ENCODE peak calls at places on chromosomes 11 and 22, in eight cellular contexts. H is caudate nucleus, C is ovary, N is brain microvascular endothelial cell, W is keratinocyte, M is tibial nerve, F is right atrium auricular region, Z is endodermal cell. R is an unnamed sample.

GRCh38 chr22:38981005-38981658 is 1.0 kb upstream of the APOBEC3B start:
- DNase-seq in H (no peak), C (peak), N (no peak), W (no peak), M (no peak), F (no peak), Z (peak), R (peak)

GRCh38 chr11:109929308-109929707 is 163.9 kb upstream of the ZC3H12C start:
- DNase-seq in H (no peak), C (no peak), N (no peak), W (no peak), M (no peak), F (no peak), Z (no peak), R (no peak)

GRCh38 chr11:46677991-46678740 is 22.3 kb downstream of the ARHGAP1 start:
- DNase-seq in H (no peak), C (no peak), N (no peak), W (no peak), M (no peak), F (no peak), Z (peak), R (peak)

GRCh38 chr11:45093761-45094455 is 52.5 kb upstream of the PRDM11 start:
- DNase-seq in H (no peak), C (no peak), N (no peak), W (no peak), M (no peak), F (peak), Z (peak), R (no peak)

GRCh38 chr11:76205252-76206076 is 838 bp downstream of the WNT11 start:
- DNase-seq in H (no peak), C (no peak), N (no peak), W (no peak), M (no peak), F (no peak), Z (peak), R (no peak)

GRCh38 chr22:45112136-45112879 is 51.4 kb upstream of the NUP50 start:
- DNase-seq in H (no peak), C (no peak), N (peak), W (no peak), M (no peak), F (no peak), Z (no peak), R (peak)

GRCh38 chr11:119374632-119375394 is 6.7 kb downstream of the USP2 start:
- DNase-seq in H (peak), C (peak), N (no peak), W (no peak), M (no peak), F (no peak), Z (peak), R (peak)

GRCh38 chr11:1754376-1755150 is 4.2 kb upstream of the IFITM10 start:
- DNase-seq in H (no peak), C (no peak), N (no peak), W (no peak), M (no peak), F (no peak), Z (no peak), R (no peak)

GRCh38 chr11:114359342-114359741 is 41.0 kb downstream of the C11orf71 start:
- DNase-seq in H (no peak), C (no peak), N (no peak), W (no peak), M (no peak), F (no peak), Z (no peak), R (peak)

GRCh38 chr11:66339163-66339675 is 3.0 kb upstream of the RIN1 start:
- DNase-seq in H (no peak), C (no peak), N (no peak), W (peak), M (no peak), F (no peak), Z (no peak), R (peak)

GRCh38 chr11:111777094-111778046 is 11.2 kb upstream of the PPP2R1B start:
- DNase-seq in H (no peak), C (no peak), N (peak), W (no peak), M (no peak), F (no peak), Z (no peak), R (peak)

GRCh38 chr11:35619754-35620640 is 1.7 kb downstream of the FJX1 start:
- DNase-seq in H (peak), C (peak), N (peak), W (no peak), M (no peak), F (no peak), Z (peak), R (no peak)

GRCh38 chr22:33332538-33332937 is 274.4 kb upstream of the SYN3 start:
- DNase-seq in H (no peak), C (no peak), N (no peak), W (no peak), M (no peak), F (no peak), Z (peak), R (no peak)

GRCh38 chr11:6414874-6415328 is 4.0 kb downstream of the APBB1 start:
- DNase-seq in H (no peak), C (no peak), N (no peak), W (no peak), M (no peak), F (no peak), Z (no peak), R (no peak)

GRCh38 chr11:1202154-1202775 is 20.6 kb upstream of the MUC5B start:
- DNase-seq in H (no peak), C (no peak), N (no peak), W (no peak), M (peak), F (no peak), Z (peak), R (peak)

GRCh38 chr11:334264-335033 is 13.8 kb upstream of the IFITM3 start:
- DNase-seq in H (no peak), C (peak), N (no peak), W (no peak), M (no peak), F (peak), Z (peak), R (no peak)

GRCh38 chr11:61026121-61027031 is 54.9 kb downstream of the CD6 start:
- DNase-seq in H (peak), C (no peak), N (no peak), W (no peak), M (no peak), F (no peak), Z (no peak), R (no peak)

GRCh38 chr11:61885784-61886580 is 5.4 kb downstream of the FADS3 start:
- DNase-seq in H (no peak), C (no peak), N (no peak), W (no peak), M (no peak), F (no peak), Z (no peak), R (no peak)

GRCh38 chr11:76668362-76669155 is 2.0 kb downstream of the LRRC32 start:
- DNase-seq in H (no peak), C (peak), N (no peak), W (no peak), M (peak), F (no peak), Z (peak), R (no peak)

GRCh38 chr22:18056161-18056666 is 21.6 kb upstream of the PEX26 start:
- DNase-seq in H (peak), C (no peak), N (no peak), W (no peak), M (no peak), F (no peak), Z (no peak), R (peak)

GRCh38 chr11:74981888-74982287 is 6.8 kb upstream of the NEU3 start:
- DNase-seq in H (no peak), C (no peak), N (no peak), W (no peak), M (no peak), F (no peak), Z (no peak), R (no peak)

GRCh38 chr11:57324154-57324885 is 432 bp downstream of the TNKS1BP1 start:
- DNase-seq in H (peak), C (peak), N (peak), W (no peak), M (no peak), F (no peak), Z (peak), R (peak)

GRCh38 chr11:93236741-93237675 is 39.2 kb upstream of the SLC36A4 start:
- DNase-seq in H (no peak), C (no peak), N (peak), W (no peak), M (no peak), F (no peak), Z (peak), R (peak)

GRCh38 chr11:112518371-112518770 is 257.7 kb upstream of the PLET1 start:
- DNase-seq in H (no peak), C (no peak), N (no peak), W (no peak), M (no peak), F (no peak), Z (no peak), R (peak)

GRCh38 chr22:38205261-38206128 is 3.7 kb downstream of the MAFF start:
- DNase-seq in H (peak), C (peak), N (peak), W (no peak), M (peak), F (peak), Z (no peak), R (peak)

GRCh38 chr11:120556841-120557240 is 45.3 kb downstream of the GRIK4 start:
- DNase-seq in H (no peak), C (no peak), N (no peak), W (no peak), M (no peak), F (no peak), Z (no peak), R (no peak)

DNA sequence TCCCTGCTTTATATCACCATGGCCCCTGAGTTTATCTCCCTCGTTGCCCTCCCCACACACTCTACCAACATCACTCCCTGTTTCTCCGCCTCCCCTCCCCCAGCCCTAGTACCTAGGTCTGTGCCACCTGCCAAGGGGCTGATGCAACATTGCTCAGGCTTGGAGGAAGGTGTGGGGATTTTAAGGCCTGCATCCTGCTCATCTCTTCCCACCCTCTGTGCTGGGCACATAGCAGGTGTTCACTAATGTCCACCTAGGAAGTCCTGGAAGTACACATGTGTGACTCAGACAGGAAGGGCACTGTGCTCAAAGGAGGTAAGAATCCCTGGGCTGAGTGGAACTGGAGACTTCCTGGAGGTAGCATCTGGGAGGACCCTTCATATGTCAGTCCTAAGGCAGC is 37.0 kb downstream of the PDE2A start:
- DNase-seq in H (no peak), C (no peak), N (no peak), W (no peak), M (no peak), F (no peak), Z (no peak), R (no peak)
- H3K27ac ChIP-seq in H (no peak), C (no peak), N (no peak), W (no peak), M (no peak), F (no peak), Z (no peak), R (no peak)

GRCh38 chr11:3171931-3172560 is 6.9 kb upstream of the OSBPL5 start:
- DNase-seq in H (no peak), C (no peak), N (no peak), W (no peak), M (no peak), F (no peak), Z (no peak), R (no peak)

GRCh38 chr11:3170756-3171670 is 5.9 kb upstream of the OSBPL5 start:
- DNase-seq in H (no peak), C (no peak), N (no peak), W (no peak), M (no peak), F (no peak), Z (no peak), R (no peak)

GRCh38 chr11:3167143-3168119 is 2.3 kb upstream of the OSBPL5 start:
- DNase-seq in H (no peak), C (no peak), N (no peak), W (no peak), M (peak), F (no peak), Z (no peak), R (no peak)

GRCh38 chr11:3169952-3170755 is 5.0 kb upstream of the OSBPL5 start:
- DNase-seq in H (no peak), C (no peak), N (no peak), W (no peak), M (no peak), F (no peak), Z (peak), R (no peak)

GRCh38 chr11:3169235-3169951 is 4.3 kb upstream of the OSBPL5 start:
- DNase-seq in H (no peak), C (peak), N (peak), W (no peak), M (no peak), F (no peak), Z (peak), R (peak)
- H3K27ac ChIP-seq in H (no peak), C (no peak), N (peak), W (no peak), M (peak), F (peak), Z (no peak), R (peak)

DNA sequence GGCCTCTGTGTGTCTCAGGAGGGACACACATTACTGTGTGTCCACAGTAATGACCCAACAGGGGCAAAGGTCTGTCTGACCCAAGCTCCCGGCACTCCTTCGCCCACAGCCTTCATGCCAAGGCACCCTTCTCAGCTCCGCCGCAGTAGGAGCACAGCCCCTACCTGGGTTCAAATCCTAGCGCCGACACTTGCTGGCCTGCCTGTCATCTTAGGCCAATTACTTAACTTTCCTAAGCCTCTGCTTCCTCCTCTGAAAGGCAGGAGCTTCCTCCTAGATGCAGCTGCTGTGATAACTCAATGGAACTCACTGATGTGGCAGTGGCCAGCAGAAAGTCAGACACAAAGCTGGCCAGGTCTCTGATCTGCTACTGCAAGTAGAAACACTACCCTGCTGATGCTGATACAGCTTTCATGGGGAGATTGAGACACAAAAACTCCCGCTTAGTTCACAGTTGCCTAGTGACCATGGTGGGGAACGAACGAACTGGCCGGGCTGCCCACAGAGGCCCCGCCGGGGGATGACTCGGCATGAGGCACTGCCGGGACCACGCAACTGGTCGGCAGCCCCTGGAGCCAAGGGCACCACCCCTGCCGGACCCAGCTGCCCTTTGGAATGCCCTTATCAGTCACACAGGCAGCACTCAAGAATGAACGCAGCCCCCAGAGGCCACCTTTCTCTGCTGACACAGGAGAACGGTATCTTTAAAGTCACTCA is 8.1 kb downstream of the EHD1 start:
- DNase-seq in H (no peak), C (no peak), N (peak), W (no peak), M (no peak), F (peak), Z (peak), R (peak)
- H3K27ac ChIP-seq in H (peak), C (peak), N (peak), W (peak), M (peak), F (peak), Z (peak), R (peak)

GRCh38 chr11:134017773-134018430 is 51.0 kb upstream of the JAM3 start:
- DNase-seq in H (no peak), C (no peak), N (no peak), W (no peak), M (no peak), F (no peak), Z (no peak), R (no peak)

GRCh38 chr11:134014502-134014901 is 54.4 kb upstream of the JAM3 start:
- DNase-seq in H (no peak), C (no peak), N (no peak), W (no peak), M (no peak), F (no peak), Z (peak), R (peak)

GRCh38 chr11:134019500-134019899 is 49.4 kb upstream of the JAM3 start:
- DNase-seq in H (no peak), C (no peak), N (no peak), W (no peak), M (no peak), F (no peak), Z (no peak), R (no peak)

GRCh38 chr11:134013518-134013917 is 55.4 kb upstream of the JAM3 start:
- DNase-seq in H (no peak), C (no peak), N (no peak), W (no peak), M (no peak), F (no peak), Z (no peak), R (no peak)

GRCh38 chr11:134015541-134015940 is 53.3 kb upstream of the JAM3 start:
- DNase-seq in H (no peak), C (no peak), N (no peak), W (no peak), M (no peak), F (no peak), Z (no peak), R (no peak)
- H3K27ac ChIP-seq in H (no peak), C (no peak), N (no peak), W (no peak), M (no peak), F (no peak), Z (no peak), R (no peak)

DNA sequence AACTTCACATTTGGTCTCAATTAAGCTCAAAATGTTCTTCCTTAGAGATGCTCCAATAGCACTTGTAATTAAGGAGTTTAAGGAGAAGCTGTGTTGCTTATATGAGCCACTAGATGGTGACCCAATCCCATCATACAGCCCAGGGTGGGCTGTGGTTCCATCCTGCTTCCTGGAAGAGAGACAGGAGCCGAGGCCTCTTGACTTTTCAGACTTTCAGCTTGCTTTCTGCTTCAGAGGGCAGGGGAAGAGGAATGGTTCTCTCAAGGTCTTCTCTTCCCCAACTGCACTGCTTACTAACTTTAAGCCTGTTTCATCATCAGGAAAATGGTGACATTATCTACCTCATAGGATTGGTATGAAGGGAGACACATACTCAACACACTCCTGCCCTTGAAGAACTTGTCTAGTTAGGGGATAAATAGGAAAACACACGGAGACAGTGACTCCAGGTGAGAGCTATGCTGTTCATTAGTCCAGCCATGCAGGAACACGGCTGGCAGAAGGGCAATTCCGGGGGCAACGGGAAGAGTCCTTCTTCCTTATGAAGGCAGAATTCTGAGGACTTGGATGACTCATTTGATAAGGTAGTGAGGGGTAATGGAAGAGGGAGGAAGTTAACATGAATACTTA is 20.1 kb downstream of the TMEM218 start:
- DNase-seq in H (no peak), C (peak), N (peak), W (no peak), M (no peak), F (peak), Z (peak), R (peak)
- H3K27ac ChIP-seq in H (no peak), C (peak), N (peak), W (no peak), M (peak), F (no peak), Z (no peak), R (peak)

GRCh38 chr22:27986937-27987336 is 67.9 kb upstream of the PITPNB start:
- DNase-seq in H (no peak), C (no peak), N (no peak), W (no peak), M (no peak), F (peak), Z (no peak), R (no peak)
- H3K27ac ChIP-seq in H (peak), C (no peak), N (no peak), W (no peak), M (no peak), F (no peak), Z (no peak), R (no peak)

GRCh38 chr11:128586689-128587088 is 669 bp downstream of the ETS1 start:
- DNase-seq in H (no peak), C (no peak), N (no peak), W (no peak), M (no peak), F (no peak), Z (no peak), R (no peak)
- H3K27ac ChIP-seq in H (no peak), C (no peak), N (no peak), W (no peak), M (peak), F (no peak), Z (no peak), R (no peak)